ENCODE peak calls at places on chromosomes 3 and 15, in nine cellular contexts. R is AG04450, Z is heart right ventricle, W is right cardiac atrium, C is spleen, F is vagina, P is cardiac muscle cell, I is ovary, E is mesendoderm. G is an unnamed sample.

GRCh38 chr3:18237251-18238005 is 187.7 kb downstream of the SATB1 start:
- DNase-seq in R (no peak), Z (no peak), W (peak; percentile 11), C (no peak), F (no peak), P (peak; percentile 26), I (no peak), E (peak; percentile 26), G (no peak)

GRCh38 chr15:75815811-75816719 is 27.2 kb upstream of the UBE2Q2 start:
- DNase-seq in R (no peak), Z (no peak), W (no peak), C (no peak), F (no peak), P (no peak), I (no peak), E (no peak), G (no peak)

GRCh38 chr3:113614402-113614801 is 82.0 kb downstream of the USF3 start:
- DNase-seq in R (no peak), Z (peak; percentile 23), W (no peak), C (no peak), F (no peak), P (no peak), I (no peak), E (no peak), G (no peak)

GRCh38 chr15:70344666-70345065 is 246.9 kb upstream of the TLE3 start:
- DNase-seq in R (no peak), Z (no peak), W (no peak), C (no peak), F (peak; percentile 74), P (peak; percentile 32), I (no peak), E (no peak), G (peak; percentile 36)

GRCh38 chr3:166570136-166570535 is 732.9 kb upstream of the BCHE start:
- DNase-seq in R (no peak), Z (no peak), W (no peak), C (no peak), F (no peak), P (no peak), I (no peak), E (no peak), G (no peak)

GRCh38 chr3:167480748-167481147 is 6.9 kb upstream of the SERPINI2 start:
- DNase-seq in R (no peak), Z (no peak), W (no peak), C (no peak), F (no peak), P (no peak), I (no peak), E (peak; percentile 11), G (no peak)

GRCh38 chr3:134362221-134362620 is 12.0 kb downstream of the AMOTL2 start:
- DNase-seq in R (no peak), Z (no peak), W (no peak), C (peak; percentile 45), F (no peak), P (no peak), I (no peak), E (no peak), G (no peak)

GRCh38 chr3:69819283-69819682 is 80.0 kb downstream of the MITF start:
- DNase-seq in R (no peak), Z (peak; percentile 50), W (peak; percentile 30), C (no peak), F (no peak), P (no peak), I (peak; percentile 19), E (no peak), G (no peak)

GRCh38 chr3:66017084-66017990 is 21.4 kb downstream of the MAGI1 start:
- DNase-seq in R (no peak), Z (no peak), W (no peak), C (no peak), F (no peak), P (no peak), I (no peak), E (no peak), G (no peak)

GRCh38 chr15:55319537-55320325 is 709 bp downstream of the PIGB start:
- DNase-seq in R (no peak), Z (no peak), W (no peak), C (no peak), F (no peak), P (no peak), I (peak; percentile 22), E (no peak), G (no peak)

DNA sequence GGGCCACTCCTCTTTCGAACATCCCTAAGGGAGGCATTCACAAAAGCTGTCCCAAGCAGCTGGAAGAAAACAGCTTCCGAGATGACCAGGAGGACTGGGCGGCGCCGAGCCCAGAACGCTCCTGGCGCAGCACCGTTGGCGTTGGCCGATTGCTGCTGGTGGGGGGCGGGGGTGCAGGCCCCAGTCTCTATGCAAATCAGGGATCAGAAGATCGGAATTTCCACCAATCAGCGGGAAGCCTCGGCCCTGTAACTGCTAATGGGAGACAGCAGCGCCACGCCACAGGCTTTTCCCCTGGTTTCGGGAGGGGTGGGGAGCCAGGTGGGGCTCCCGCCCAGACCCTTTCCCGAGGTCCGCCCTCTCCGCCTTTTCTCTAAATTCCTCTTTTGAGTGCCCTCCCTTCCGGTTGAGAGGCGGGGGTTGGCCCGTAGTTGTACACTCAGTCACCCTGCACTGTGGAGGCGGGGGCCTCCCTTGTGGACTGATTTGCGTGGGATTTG is 27.0 kb downstream of the HMCES start:
- DNase-seq in R (no peak), Z (peak; percentile 80), W (peak; percentile 91), C (peak; percentile 85), F (no peak), P (peak; percentile 95), I (peak; percentile 93), E (peak; percentile 99), G (peak; percentile 93)
- H3K4me3 ChIP-seq in R (peak overlapping the region; percentile 13), Z (no peak overlapping the region), W (peak overlapping the region; percentile 0), C (peak overlapping the region; percentile 34), F (peak overlapping the region; percentile 28), P (peak overlapping the region; percentile 4), I (peak overlapping the region; percentile 9), E (no peak overlapping the region), G (peak overlapping the region; percentile 7)

DNA sequence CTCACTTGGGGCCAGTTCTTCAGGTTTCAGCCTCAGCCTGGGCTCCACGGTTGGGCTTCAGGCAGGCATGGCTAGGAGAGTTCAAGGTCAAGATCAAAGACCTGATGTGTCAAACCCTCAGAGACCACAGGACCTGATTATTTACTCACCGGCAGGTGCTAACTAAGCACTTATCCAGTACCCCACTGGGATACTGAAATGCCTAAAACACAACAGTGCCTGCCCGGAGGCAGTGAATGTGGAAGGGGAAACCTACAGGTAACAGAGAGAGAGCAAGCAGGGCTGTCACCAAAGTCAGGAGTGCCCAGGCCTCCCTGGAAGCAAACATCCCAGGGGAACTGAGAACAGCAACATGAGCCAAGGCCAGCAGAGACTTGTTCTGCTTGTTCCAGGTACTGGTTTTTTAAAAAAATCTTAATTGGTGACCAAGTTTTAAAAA is 6.7 kb downstream of the IDH2 start:
- DNase-seq in R (no peak), Z (no peak), W (no peak), C (peak; percentile 51), F (no peak), P (peak; percentile 64), I (no peak), E (peak; percentile 94), G (no peak)
- H3K27ac ChIP-seq in R (no peak overlapping the region), Z (peak overlapping the region; percentile 23), W (no peak overlapping the region), C (peak overlapping the region; percentile 95), F (peak overlapping the region; percentile 36), P (peak overlapping the region; percentile 42), I (no peak overlapping the region), E (no peak overlapping the region), G (peak overlapping the region; percentile 41)

GRCh38 chr15:100975043-100975442 is 55.9 kb downstream of the LRRK1 start:
- DNase-seq in R (no peak), Z (no peak), W (no peak), C (no peak), F (no peak), P (no peak), I (no peak), E (no peak), G (no peak)

GRCh38 chr15:100968043-100968966 is 49.1 kb downstream of the LRRK1 start:
- DNase-seq in R (no peak), Z (no peak), W (no peak), C (no peak), F (no peak), P (no peak), I (no peak), E (no peak), G (no peak)

GRCh38 chr15:100973351-100974034 is 54.3 kb downstream of the LRRK1 start:
- DNase-seq in R (no peak), Z (no peak), W (no peak), C (no peak), F (no peak), P (peak; percentile 70), I (no peak), E (peak; percentile 47), G (no peak)

GRCh38 chr15:100966997-100967396 is 47.8 kb downstream of the LRRK1 start:
- DNase-seq in R (no peak), Z (no peak), W (no peak), C (no peak), F (no peak), P (no peak), I (no peak), E (no peak), G (no peak)

DNA sequence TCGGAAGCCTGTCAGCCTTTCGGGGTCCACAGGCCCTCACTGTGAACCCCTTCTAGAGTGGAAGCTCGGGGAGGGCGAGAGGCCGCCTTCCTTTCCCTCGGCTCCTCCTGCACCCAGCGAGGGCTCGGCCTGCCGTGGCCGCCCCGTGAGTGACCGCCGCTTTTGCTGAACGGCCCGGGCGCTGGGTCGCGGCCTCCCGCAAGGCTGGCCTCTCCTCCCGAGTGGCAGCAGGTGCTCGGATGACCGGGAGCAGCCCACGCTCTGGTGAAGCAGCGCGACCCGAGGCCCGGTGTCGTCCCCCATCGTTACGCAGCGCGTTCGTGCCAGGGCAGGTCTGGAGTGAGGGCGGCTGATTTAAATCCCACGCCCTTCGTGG is 53.8 kb downstream of the LRRK1 start:
- DNase-seq in R (no peak), Z (no peak), W (no peak), C (no peak), F (no peak), P (no peak), I (no peak), E (peak; percentile 8), G (no peak)
- H3K4me3 ChIP-seq in R (peak overlapping the region; percentile 46), Z (peak overlapping the region; percentile 15), W (no peak overlapping the region), C (peak overlapping the region; percentile 25), F (peak overlapping the region; percentile 45), P (peak overlapping the region; percentile 44), I (no peak overlapping the region), E (no peak overlapping the region), G (no peak overlapping the region)

GRCh38 chr3:8494332-8494731 is 7.3 kb upstream of the LMCD1 start:
- DNase-seq in R (no peak), Z (no peak), W (no peak), C (no peak), F (no peak), P (no peak), I (no peak), E (no peak), G (no peak)

GRCh38 chr3:8499181-8499611 is 2.4 kb upstream of the LMCD1 start:
- DNase-seq in R (no peak), Z (no peak), W (no peak), C (no peak), F (no peak), P (no peak), I (no peak), E (no peak), G (no peak)

GRCh38 chr3:8500208-8500961 is 1.2 kb upstream of the LMCD1 start:
- DNase-seq in R (peak; percentile 54), Z (no peak), W (no peak), C (no peak), F (no peak), P (peak; percentile 19), I (no peak), E (peak; percentile 65), G (no peak)

GRCh38 chr3:8500966-8501365 is 657 bp upstream of the LMCD1 start:
- DNase-seq in R (no peak), Z (no peak), W (no peak), C (no peak), F (no peak), P (no peak), I (no peak), E (no peak), G (no peak)

GRCh38 chr3:8497582-8497981 is 4.0 kb upstream of the LMCD1 start:
- DNase-seq in R (no peak), Z (no peak), W (no peak), C (no peak), F (no peak), P (no peak), I (no peak), E (peak; percentile 92), G (no peak)
- H3K27ac ChIP-seq in R (no peak overlapping the region), Z (peak overlapping the region; percentile 77), W (no peak overlapping the region), C (no peak overlapping the region), F (no peak overlapping the region), P (no peak overlapping the region), I (no peak overlapping the region), E (no peak overlapping the region), G (no peak overlapping the region)